ENCODE peak calls at places on chromosomes 3 and 15, in six cellular contexts. One of them, this sample, is unnamed.

GRCh38 chr3:184474907-184475306 is 86.7 kb upstream of the EPHB3 start:
- DNase-seq in heart left ventricle: no peak
- DNase-seq in esophagus muscularis mucosa: peak; percentile 24
- DNase-seq in GM12878: no peak
- DNase-seq in tibial nerve: no peak
- DNase-seq in Peyer's patch: no peak
- DNase-seq in this sample: no peak

GRCh38 chr3:125350597-125350996 is 24.5 kb downstream of the ZNF148 start:
- DNase-seq in heart left ventricle: no peak
- DNase-seq in Peyer's patch: no peak
- DNase-seq in tibial nerve: no peak
- DNase-seq in esophagus muscularis mucosa: no peak
- DNase-seq in GM12878: no peak
- DNase-seq in this sample: no peak

GRCh38 chr3:128508852-128509251 is 15.9 kb upstream of the GATA2 start:
- DNase-seq in tibial nerve: no peak
- DNase-seq in GM12878: no peak
- DNase-seq in esophagus muscularis mucosa: no peak
- DNase-seq in heart left ventricle: no peak
- DNase-seq in Peyer's patch: no peak
- DNase-seq in this sample: no peak

GRCh38 chr15:83893308-83893707 is 239.4 kb downstream of the ADAMTSL3 start:
- DNase-seq in GM12878: no peak
- DNase-seq in esophagus muscularis mucosa: no peak
- DNase-seq in Peyer's patch: no peak
- DNase-seq in heart left ventricle: no peak
- DNase-seq in tibial nerve: no peak
- DNase-seq in this sample: no peak

GRCh38 chr3:81581966-81582599 is 179.4 kb downstream of the GBE1 start:
- DNase-seq in tibial nerve: no peak
- DNase-seq in GM12878: peak; percentile 4
- DNase-seq in Peyer's patch: peak; percentile 50
- DNase-seq in heart left ventricle: no peak
- DNase-seq in esophagus muscularis mucosa: no peak
- DNase-seq in this sample: no peak

GRCh38 chr3:30440880-30441279 is 165.5 kb upstream of the TGFBR2 start:
- DNase-seq in heart left ventricle: no peak
- DNase-seq in esophagus muscularis mucosa: no peak
- DNase-seq in Peyer's patch: no peak
- DNase-seq in tibial nerve: peak; percentile 17
- DNase-seq in GM12878: no peak
- DNase-seq in this sample: no peak

GRCh38 chr3:179181993-179182551 is 33.9 kb downstream of the PIK3CA start:
- DNase-seq in GM12878: no peak
- DNase-seq in heart left ventricle: no peak
- DNase-seq in tibial nerve: no peak
- DNase-seq in esophagus muscularis mucosa: no peak
- DNase-seq in Peyer's patch: no peak
- DNase-seq in this sample: no peak

GRCh38 chr15:46518381-46518780 is 883.6 kb downstream of the SQOR start:
- DNase-seq in heart left ventricle: no peak
- DNase-seq in Peyer's patch: no peak
- DNase-seq in GM12878: no peak
- DNase-seq in esophagus muscularis mucosa: no peak
- DNase-seq in tibial nerve: no peak
- DNase-seq in this sample: no peak

GRCh38 chr15:26438718-26439117 is 334.1 kb downstream of the GABRB3 start:
- DNase-seq in GM12878: no peak
- DNase-seq in tibial nerve: no peak
- DNase-seq in heart left ventricle: no peak
- DNase-seq in esophagus muscularis mucosa: no peak
- DNase-seq in Peyer's patch: no peak
- DNase-seq in this sample: no peak

GRCh38 chr3:113963879-113964278 is 16.1 kb downstream of the ZDHHC23 start:
- DNase-seq in heart left ventricle: no peak
- DNase-seq in GM12878: no peak
- DNase-seq in esophagus muscularis mucosa: no peak
- DNase-seq in Peyer's patch: no peak
- DNase-seq in tibial nerve: no peak
- DNase-seq in this sample: no peak
- TF ChIP-seq POLR2A in heart left ventricle: no peak
- TF ChIP-seq POLR2A in GM12878: no peak
- TF ChIP-seq POLR2A in esophagus muscularis mucosa: no peak
- TF ChIP-seq POLR2A in Peyer's patch: no peak
- TF ChIP-seq POLR2A in tibial nerve: no peak
- TF ChIP-seq POLR2A in this sample: no peak

GRCh38 chr3:49618412-49618811 is 55.7 kb upstream of the APEH start:
- DNase-seq in tibial nerve: no peak
- DNase-seq in GM12878: no peak
- DNase-seq in esophagus muscularis mucosa: no peak
- DNase-seq in heart left ventricle: no peak
- DNase-seq in Peyer's patch: no peak
- DNase-seq in this sample: no peak

GRCh38 chr3:49616061-49616460 is 58.1 kb upstream of the APEH start:
- DNase-seq in GM12878: no peak
- DNase-seq in tibial nerve: no peak
- DNase-seq in Peyer's patch: no peak
- DNase-seq in heart left ventricle: no peak
- DNase-seq in esophagus muscularis mucosa: no peak
- DNase-seq in this sample: no peak

GRCh38 chr3:49616491-49616941 is 57.6 kb upstream of the APEH start:
- DNase-seq in Peyer's patch: no peak
- DNase-seq in esophagus muscularis mucosa: no peak
- DNase-seq in GM12878: no peak
- DNase-seq in tibial nerve: no peak
- DNase-seq in heart left ventricle: no peak
- DNase-seq in this sample: no peak

GRCh38 chr3:49619649-49620048 is 54.5 kb upstream of the APEH start:
- DNase-seq in Peyer's patch: no peak
- DNase-seq in GM12878: no peak
- DNase-seq in heart left ventricle: no peak
- DNase-seq in esophagus muscularis mucosa: no peak
- DNase-seq in tibial nerve: no peak
- DNase-seq in this sample: no peak

DNA sequence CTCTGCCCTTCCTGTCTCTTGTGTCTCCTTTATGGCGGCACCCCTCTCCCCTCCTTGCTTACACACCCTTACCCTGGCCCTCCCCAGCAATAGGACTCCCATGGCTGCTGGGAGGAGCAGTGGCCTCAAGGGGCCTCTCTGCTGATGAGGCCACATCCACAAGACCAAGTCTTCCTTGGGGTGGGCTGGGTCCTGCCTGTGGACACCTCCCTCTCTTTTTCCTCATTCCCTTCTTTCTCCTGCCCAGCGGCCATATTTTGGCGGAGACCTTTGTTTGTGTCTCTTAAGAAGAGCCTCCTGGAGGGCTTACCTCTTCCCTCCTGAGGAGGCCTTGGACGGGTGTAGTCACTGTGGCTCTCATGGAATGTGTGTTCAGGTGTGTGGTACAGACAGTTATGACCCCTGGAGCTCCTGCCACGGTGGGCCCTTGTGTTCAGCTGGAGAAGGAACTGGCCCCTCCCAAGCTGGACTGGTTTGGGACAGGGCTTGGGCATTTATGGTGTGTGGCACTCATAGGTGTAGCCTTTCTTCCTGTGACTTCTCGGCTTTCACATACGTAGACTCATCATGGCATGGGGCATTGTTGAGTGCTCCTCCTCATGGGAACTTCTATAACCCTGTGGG is 56.6 kb upstream of the APEH start:
- DNase-seq in esophagus muscularis mucosa: no peak
- DNase-seq in Peyer's patch: no peak
- DNase-seq in tibial nerve: no peak
- DNase-seq in GM12878: no peak
- DNase-seq in heart left ventricle: no peak
- DNase-seq in this sample: peak; percentile 37
- TF ChIP-seq POLR2A in esophagus muscularis mucosa: no peak
- TF ChIP-seq POLR2A in Peyer's patch: no peak
- TF ChIP-seq POLR2A in tibial nerve: no peak
- TF ChIP-seq POLR2A in GM12878: no peak
- TF ChIP-seq POLR2A in heart left ventricle: no peak
- TF ChIP-seq POLR2A in this sample: no peak

DNA sequence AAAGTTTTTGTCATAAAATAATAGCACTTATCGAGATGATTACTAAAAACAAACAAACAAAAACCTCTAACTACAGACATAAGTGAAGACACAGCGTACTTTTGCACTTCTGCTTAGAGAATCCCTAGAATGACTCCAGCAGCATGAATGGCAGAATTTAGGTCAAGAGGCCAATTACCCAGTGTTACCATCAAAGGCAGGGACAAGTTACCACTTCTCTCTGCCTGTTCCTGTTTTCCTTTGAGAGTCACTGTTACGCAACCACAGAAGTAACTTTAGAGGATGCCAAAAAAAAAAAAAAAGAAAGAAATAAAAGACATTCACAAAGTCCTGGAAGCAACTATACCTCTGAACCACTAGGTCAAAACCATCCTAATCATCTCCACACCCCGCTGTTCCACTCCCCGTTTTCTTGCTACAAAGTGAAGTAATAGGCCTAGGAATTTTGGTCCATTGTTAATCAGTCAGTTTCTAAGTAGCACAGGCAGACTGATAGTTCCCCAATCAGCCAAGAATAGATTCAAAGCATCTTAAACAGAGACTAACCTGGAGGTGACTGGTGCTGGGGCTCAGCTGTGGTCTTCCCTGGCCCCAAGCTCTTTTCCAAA is 41.9 kb downstream of the FMN1 start:
- DNase-seq in esophagus muscularis mucosa: no peak
- DNase-seq in heart left ventricle: no peak
- DNase-seq in Peyer's patch: no peak
- DNase-seq in GM12878: no peak
- DNase-seq in tibial nerve: no peak
- DNase-seq in this sample: no peak
- TF ChIP-seq POLR2A in esophagus muscularis mucosa: no peak
- TF ChIP-seq POLR2A in heart left ventricle: no peak
- TF ChIP-seq POLR2A in Peyer's patch: no peak
- TF ChIP-seq POLR2A in GM12878: no peak
- TF ChIP-seq POLR2A in tibial nerve: no peak
- TF ChIP-seq POLR2A in this sample: no peak

GRCh38 chr15:58773024-58773423 is 1.9 kb downstream of the MINDY2 start:
- DNase-seq in heart left ventricle: no peak
- DNase-seq in GM12878: no peak
- DNase-seq in tibial nerve: no peak
- DNase-seq in esophagus muscularis mucosa: no peak
- DNase-seq in Peyer's patch: no peak
- DNase-seq in this sample: no peak

GRCh38 chr15:58770519-58770856 is 614 bp upstream of the MINDY2 start:
- DNase-seq in GM12878: no peak
- DNase-seq in tibial nerve: no peak
- DNase-seq in Peyer's patch: no peak
- DNase-seq in heart left ventricle: no peak
- DNase-seq in esophagus muscularis mucosa: no peak
- DNase-seq in this sample: no peak

GRCh38 chr15:58771621-58772235 is 626 bp downstream of the MINDY2 start:
- DNase-seq in heart left ventricle: peak; percentile 77
- DNase-seq in esophagus muscularis mucosa: peak; percentile 91
- DNase-seq in tibial nerve: no peak
- DNase-seq in GM12878: no peak
- DNase-seq in Peyer's patch: peak; percentile 67
- DNase-seq in this sample: peak; percentile 89

GRCh38 chr15:58775402-58775801 is 4.3 kb downstream of the MINDY2 start:
- DNase-seq in Peyer's patch: no peak
- DNase-seq in tibial nerve: no peak
- DNase-seq in esophagus muscularis mucosa: no peak
- DNase-seq in GM12878: no peak
- DNase-seq in heart left ventricle: no peak
- DNase-seq in this sample: no peak

GRCh38 chr15:58770857-58771620 is at the start of gene MINDY2:
- DNase-seq in Peyer's patch: peak; percentile 99
- DNase-seq in tibial nerve: peak; percentile 95
- DNase-seq in GM12878: peak; percentile 94
- DNase-seq in heart left ventricle: peak; percentile 99
- DNase-seq in esophagus muscularis mucosa: peak; percentile 99
- DNase-seq in this sample: peak; percentile 97
- TF ChIP-seq POLR2A in Peyer's patch: peak; percentile 97
- TF ChIP-seq POLR2A in tibial nerve: peak; percentile 92
- TF ChIP-seq POLR2A in GM12878: peak; percentile 93
- TF ChIP-seq POLR2A in heart left ventricle: no peak
- TF ChIP-seq POLR2A in esophagus muscularis mucosa: peak; percentile 35
- TF ChIP-seq POLR2A in this sample: no peak

DNA sequence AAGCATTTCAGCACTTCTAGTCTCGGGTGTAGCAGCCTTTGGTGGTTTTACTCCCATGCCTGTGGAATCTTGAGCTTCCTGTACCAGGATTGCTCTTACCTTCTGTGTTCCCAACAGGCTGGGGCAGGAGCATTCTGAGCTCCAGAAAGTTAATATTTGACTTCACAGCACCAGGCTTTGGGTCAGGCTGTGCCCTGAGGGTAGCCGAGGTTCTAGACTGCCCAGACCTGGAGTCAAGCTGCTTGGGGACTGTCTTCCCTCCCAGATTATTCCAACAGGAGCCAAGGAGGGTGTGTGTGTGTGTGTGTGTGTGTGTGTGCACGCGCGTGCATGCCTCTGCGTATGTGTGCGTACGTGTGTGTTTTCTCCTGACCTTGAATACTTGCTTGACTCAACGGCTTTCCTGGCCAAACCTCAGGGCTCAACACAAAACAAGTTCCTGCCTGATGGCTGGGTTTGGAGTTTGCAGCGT is 94.8 kb downstream of the FLNB start:
- DNase-seq in Peyer's patch: no peak
- DNase-seq in heart left ventricle: no peak
- DNase-seq in tibial nerve: no peak
- DNase-seq in GM12878: no peak
- DNase-seq in esophagus muscularis mucosa: no peak
- DNase-seq in this sample: no peak
- TF ChIP-seq POLR2A in Peyer's patch: no peak
- TF ChIP-seq POLR2A in heart left ventricle: no peak
- TF ChIP-seq POLR2A in tibial nerve: no peak
- TF ChIP-seq POLR2A in GM12878: no peak
- TF ChIP-seq POLR2A in esophagus muscularis mucosa: no peak
- TF ChIP-seq POLR2A in this sample: no peak

GRCh38 chr3:190677001-190677400 is 163.1 kb downstream of the IL1RAP start:
- DNase-seq in GM12878: no peak
- DNase-seq in esophagus muscularis mucosa: no peak
- DNase-seq in tibial nerve: no peak
- DNase-seq in Peyer's patch: no peak
- DNase-seq in heart left ventricle: no peak
- DNase-seq in this sample: no peak
- TF ChIP-seq POLR2A in GM12878: no peak
- TF ChIP-seq POLR2A in esophagus muscularis mucosa: no peak
- TF ChIP-seq POLR2A in tibial nerve: no peak
- TF ChIP-seq POLR2A in Peyer's patch: no peak
- TF ChIP-seq POLR2A in heart left ventricle: no peak
- TF ChIP-seq POLR2A in this sample: no peak

GRCh38 chr3:193742628-193743027 is 149.6 kb downstream of the OPA1 start:
- DNase-seq in Peyer's patch: no peak
- DNase-seq in heart left ventricle: no peak
- DNase-seq in tibial nerve: no peak
- DNase-seq in esophagus muscularis mucosa: no peak
- DNase-seq in GM12878: peak; percentile 40
- DNase-seq in this sample: no peak
- TF ChIP-seq POLR2A in Peyer's patch: no peak
- TF ChIP-seq POLR2A in heart left ventricle: no peak
- TF ChIP-seq POLR2A in tibial nerve: no peak
- TF ChIP-seq POLR2A in esophagus muscularis mucosa: no peak
- TF ChIP-seq POLR2A in GM12878: no peak
- TF ChIP-seq POLR2A in this sample: no peak

GRCh38 chr3:39051649-39052557 is at the start of the genes SCN11A and WDR48:
- DNase-seq in GM12878: peak; percentile 68
- DNase-seq in heart left ventricle: peak; percentile 95
- DNase-seq in tibial nerve: peak; percentile 92
- DNase-seq in esophagus muscularis mucosa: peak; percentile 99
- DNase-seq in Peyer's patch: peak; percentile 98
- DNase-seq in this sample: peak; percentile 99
- TF ChIP-seq POLR2A in GM12878: peak; percentile 98
- TF ChIP-seq POLR2A in heart left ventricle: no peak
- TF ChIP-seq POLR2A in tibial nerve: peak; percentile 93
- TF ChIP-seq POLR2A in esophagus muscularis mucosa: peak; percentile 58
- TF ChIP-seq POLR2A in Peyer's patch: peak; percentile 88
- TF ChIP-seq POLR2A in this sample: peak; percentile 52

This sample was measured in lower leg skin.